ENCODE peak calls at places on chromosomes 4 and X, in six cellular contexts. B is K562, J is WTC11, P is HepG2, Y is GM12878, D is H1. V is an unnamed sample.

GRCh38 chr4:6943012-6943869 is 33.6 kb downstream of the TBC1D14 start:
- DNase-seq in B (no peak), J (no peak), P (no peak), Y (no peak), D (no peak), V (peak; percentile 3)

GRCh38 chr4:41957634-41958033 is 22.4 kb downstream of the TMEM33 start:
- DNase-seq in B (peak; percentile 60), J (no peak), P (peak; percentile 27), Y (peak; percentile 20), D (no peak), V (peak; percentile 24)

GRCh38 chr4:153111426-153112070 is 92.7 kb upstream of the TRIM2 start:
- DNase-seq in B (no peak), J (no peak), P (no peak), Y (no peak), D (no peak), V (no peak)

GRCh38 chrX:24860140-24860539 is 155.6 kb downstream of the ARX start:
- DNase-seq in B (no peak), J (no peak), P (no peak), Y (no peak), D (no peak), V (no peak)

GRCh38 chrX:11543249-11543648 is 122.5 kb downstream of the ARHGAP6 start:
- DNase-seq in B (no peak), J (no peak), P (no peak), Y (no peak), D (no peak), V (no peak)

GRCh38 chr4:142817442-142817841 is 28.7 kb downstream of the INPP4B start:
- DNase-seq in B (no peak), J (no peak), P (no peak), Y (no peak), D (no peak), V (peak; percentile 88)

GRCh38 chr4:173135241-173135847 is 33.3 kb upstream of the GALNT7 start:
- DNase-seq in B (no peak), J (no peak), P (no peak), Y (no peak), D (no peak), V (no peak)

GRCh38 chrX:103704863-103705262 is 5.8 kb upstream of the TMEM31 start:
- DNase-seq in B (no peak), J (no peak), P (no peak), Y (no peak), D (no peak), V (no peak)

GRCh38 chr4:32864713-32865351 is 2144.7 kb downstream of the PCDH7 start:
- DNase-seq in B (no peak), J (no peak), P (no peak), Y (no peak), D (no peak), V (no peak)

GRCh38 chrX:151694661-151695582 is at the start of gene PRRG3:
- DNase-seq in B (no peak), J (peak; percentile 30), P (no peak), Y (no peak), D (peak; percentile 54), V (no peak)

GRCh38 chr4:87007345-87008181 is 72.8 kb downstream of the AFF1 start:
- DNase-seq in B (peak; percentile 68), J (peak; percentile 48), P (no peak), Y (no peak), D (no peak), V (no peak)

GRCh38 chrX:152987801-152988200 is 6.1 kb downstream of the PNMA5 start:
- DNase-seq in B (no peak), J (no peak), P (no peak), Y (no peak), D (no peak), V (no peak)

GRCh38 chr4:39892988-39893692 is 84.6 kb downstream of the PDS5A start:
- DNase-seq in B (no peak), J (no peak), P (no peak), Y (no peak), D (no peak), V (no peak)

GRCh38 chr4:83083925-83084475 is 30.5 kb downstream of the PLAC8 start:
- DNase-seq in B (peak; percentile 17), J (no peak), P (no peak), Y (no peak), D (no peak), V (no peak)

GRCh38 chr4:88204882-88205281 is 46.4 kb upstream of the ABCG2 start:
- DNase-seq in B (no peak), J (no peak), P (no peak), Y (no peak), D (peak; percentile 8), V (no peak)

GRCh38 chr4:87806520-87806919 is 7.2 kb downstream of the IBSP start:
- DNase-seq in B (no peak), J (no peak), P (no peak), Y (no peak), D (no peak), V (no peak)

GRCh38 chr4:21815651-21816050 is 132.9 kb downstream of the KCNIP4 start:
- DNase-seq in B (no peak), J (no peak), P (no peak), Y (no peak), D (no peak), V (no peak)

GRCh38 chr4:56531149-56531770 is 25.7 kb downstream of the ARL9 start:
- DNase-seq in B (no peak), J (no peak), P (no peak), Y (no peak), D (no peak), V (no peak)

GRCh38 chrX:20412871-20413486 is 146.3 kb upstream of the RPS6KA3 start:
- DNase-seq in B (no peak), J (no peak), P (no peak), Y (no peak), D (no peak), V (no peak)

GRCh38 chr4:15355464-15355863 is 72.4 kb upstream of the C1QTNF7 start:
- DNase-seq in B (no peak), J (no peak), P (no peak), Y (no peak), D (no peak), V (no peak)

GRCh38 chrX:65706041-65706828 is 38.8 kb downstream of the MSN start:
- DNase-seq in B (no peak), J (no peak), P (no peak), Y (no peak), D (no peak), V (no peak)

GRCh38 chrX:10074241-10074941 is 82.4 kb upstream of the CLCN4 start:
- DNase-seq in B (no peak), J (no peak), P (no peak), Y (no peak), D (no peak), V (no peak)

GRCh38 chr4:173317003-173317402 is 17.2 kb downstream of the HMGB2 start:
- DNase-seq in B (peak; percentile 29), J (peak; percentile 52), P (peak; percentile 21), Y (no peak), D (no peak), V (no peak)

GRCh38 chrX:120308558-120308957 is 2.7 kb downstream of the TMEM255A start:
- DNase-seq in B (no peak), J (peak; percentile 76), P (no peak), Y (no peak), D (peak; percentile 60), V (no peak)

GRCh38 chr4:48139688-48140087 is 5.6 kb upstream of the TXK start:
- DNase-seq in B (no peak), J (no peak), P (no peak), Y (no peak), D (no peak), V (no peak)

GRCh38 chrX:81195712-81196111 is 6.0 kb downstream of the HMGN5 start:
- DNase-seq in B (peak; percentile 25), J (peak; percentile 45), P (peak; percentile 27), Y (no peak), D (peak; percentile 57), V (peak; percentile 33)

GRCh38 chrX:30814978-30815377 is 74.1 kb downstream of the TAB3 start:
- DNase-seq in B (no peak), J (no peak), P (no peak), Y (no peak), D (no peak), V (no peak)

DNA sequence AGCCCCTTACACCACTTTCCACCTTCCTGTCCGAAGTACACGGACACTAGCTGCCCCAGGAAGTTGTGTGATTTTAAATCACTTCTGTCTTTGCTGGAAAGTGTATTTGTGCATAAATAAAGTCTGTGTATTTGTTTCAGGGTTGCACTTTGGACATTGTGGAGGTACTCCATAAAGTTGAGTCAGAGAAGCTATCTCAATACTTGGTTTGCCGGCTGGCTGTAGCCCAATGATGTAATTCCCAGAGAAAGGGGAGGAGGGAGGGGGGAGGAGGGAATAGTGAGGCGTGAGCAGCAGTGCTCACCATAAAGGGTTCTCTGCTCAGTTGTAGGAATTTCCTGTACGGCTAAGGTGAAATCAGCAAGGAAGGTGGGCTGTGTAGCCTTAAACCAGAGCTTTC is 7.5 kb downstream of the APEX2 start:
- DNase-seq in B (no peak), J (no peak), P (peak; percentile 73), Y (no peak), D (no peak), V (no peak)
- TF ChIP-seq SP1 in B (no peak), J (no peak), P (no peak), Y (no peak), D (no peak), V (no peak)

DNA sequence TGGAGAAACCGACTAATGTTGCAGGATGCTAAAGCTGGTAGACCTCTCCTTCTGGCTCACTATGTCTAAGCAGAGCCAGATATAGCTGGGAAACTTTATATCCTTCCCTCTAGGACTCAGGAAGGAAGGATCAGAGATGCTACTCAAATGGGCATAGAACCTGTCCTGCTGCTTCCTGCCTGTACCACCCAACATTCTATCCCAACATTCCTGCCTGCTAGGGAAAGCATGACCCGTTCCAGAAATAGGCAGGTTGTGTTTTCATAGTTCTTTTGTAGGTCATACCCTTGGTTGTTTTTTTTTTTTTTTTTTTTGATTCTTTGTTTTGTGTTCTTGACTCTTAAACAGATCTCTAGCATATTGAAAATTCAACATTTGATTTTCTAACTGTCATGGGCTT is 5.3 kb downstream of the NPNT start:
- DNase-seq in B (no peak), J (no peak), P (no peak), Y (no peak), D (no peak), V (no peak)
- TF ChIP-seq MAX in B (no peak), J (no peak), P (no peak), Y (no peak), D (no peak), V (no peak)

DNA sequence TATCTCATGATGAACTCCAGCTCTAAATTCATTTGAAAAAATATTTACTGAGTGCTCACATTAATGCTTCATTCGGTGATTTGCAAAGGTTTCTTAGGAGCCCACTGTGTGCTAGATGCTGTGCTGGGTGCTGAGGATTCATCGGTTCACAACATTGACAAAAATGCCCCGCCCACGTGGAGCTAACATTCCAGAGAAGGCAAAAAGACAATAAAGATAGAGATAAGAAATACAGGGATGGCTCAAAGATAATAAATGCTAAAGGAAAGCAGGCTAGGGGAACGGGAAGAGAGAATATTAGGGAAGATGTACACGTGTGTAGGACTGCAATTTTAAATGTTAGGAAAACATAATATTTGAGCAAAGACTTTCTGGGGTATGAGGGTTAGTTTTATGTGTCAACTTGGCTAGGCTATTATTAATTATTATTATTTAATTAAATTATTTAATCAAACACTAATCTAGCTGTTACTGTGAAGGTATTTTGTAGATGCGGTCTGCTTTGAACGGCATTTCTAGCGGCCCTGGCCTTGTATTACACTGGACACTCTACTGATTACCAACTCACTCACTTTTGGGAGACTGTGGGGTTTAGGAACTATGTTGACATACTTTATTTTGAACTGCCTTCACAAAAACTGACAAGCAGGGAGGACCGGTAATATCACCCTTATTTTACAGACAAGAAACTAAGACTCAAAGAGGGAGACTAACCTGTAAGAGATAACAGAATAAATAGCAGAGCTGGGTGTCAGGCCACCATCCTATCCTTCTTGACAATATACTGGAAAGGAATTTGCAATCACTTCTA is 61.9 kb upstream of the IRF2 start:
- DNase-seq in B (no peak), J (no peak), P (no peak), Y (no peak), D (no peak), V (no peak)
- TF ChIP-seq SP1 in B (no peak), J (no peak), P (no peak), Y (no peak), D (no peak), V (no peak)

GRCh38 chr4:1195894-1196401 is 23.6 kb upstream of the SPON2 start:
- DNase-seq in B (no peak), J (peak; percentile 5), P (no peak), Y (no peak), D (no peak), V (no peak)
- TF ChIP-seq MAX in B (no peak), J (no peak), P (no peak), Y (no peak), D (no peak), V (no peak)